ENCODE peak calls at places on chromosomes 3 and 15, in four cellular contexts. R is HFFc6, Q is astrocyte of the spinal cord, V is GM06990. B is an unnamed sample.

GRCh38 chr15:43168192-43169107 is 16.8 kb upstream of the CCNDBP1 start:
- DNase-seq in Q (peak; percentile 87), R (peak; percentile 46), V (no peak), B (no peak)

GRCh38 chr3:169526246-169526645 is 137.3 kb downstream of the MECOM start:
- DNase-seq in R (no peak), Q (peak; percentile 12), V (no peak), B (no peak)

GRCh38 chr3:152183473-152183872 is 85.3 kb upstream of the MBNL1 start:
- DNase-seq in R (no peak), V (no peak), Q (peak; percentile 48), B (no peak)

GRCh38 chr15:80140909-80141308 is 11.9 kb upstream of the FAH start:
- DNase-seq in Q (no peak), V (no peak), R (no peak), B (no peak)

GRCh38 chr3:195095035-195095703 is 175.8 kb downstream of the XXYLT1 start:
- DNase-seq in V (peak; percentile 57), Q (no peak), R (no peak), B (no peak)

GRCh38 chr3:54240-54639 is 142.3 kb upstream of the CHL1 start:
- DNase-seq in Q (no peak), V (no peak), R (no peak), B (no peak)

GRCh38 chr3:132549890-132550578 is 47.0 kb upstream of the ACKR4 start:
- DNase-seq in Q (peak; percentile 84), V (peak; percentile 9), R (peak; percentile 51), B (no peak)

GRCh38 chr15:64716452-64716851 is 58.9 kb downstream of the RBPMS2 start:
- DNase-seq in V (no peak), Q (no peak), R (no peak), B (no peak)

GRCh38 chr15:85155857-85156256 is 174.2 kb downstream of the PDE8A start:
- DNase-seq in Q (no peak), V (no peak), R (no peak), B (no peak)

GRCh38 chr3:24678441-24678865 is 183.8 kb upstream of the THRB start:
- DNase-seq in V (no peak), R (no peak), Q (peak; percentile 96), B (no peak)

GRCh38 chr3:29612536-29612935 is 331.7 kb downstream of the RBMS3 start:
- DNase-seq in Q (no peak), V (no peak), R (no peak), B (no peak)

GRCh38 chr3:113166719-113167492 is 44.5 kb upstream of the BOC start:
- DNase-seq in V (no peak), R (peak; percentile 69), Q (peak; percentile 72), B (peak; percentile 47)

GRCh38 chr15:99556578-99556977 is 9.2 kb upstream of the MEF2A start:
- DNase-seq in V (no peak), R (no peak), Q (no peak), B (no peak)

GRCh38 chr15:75718326-75718725 is 5.7 kb upstream of the CSPG4 start:
- DNase-seq in Q (peak; percentile 29), R (peak; percentile 89), V (no peak), B (no peak)

GRCh38 chr3:142027713-142028112 is 121.6 kb downstream of the TFDP2 start:
- DNase-seq in Q (no peak), V (no peak), R (peak; percentile 32), B (no peak)

GRCh38 chr3:83514130-83514914 is 1444.5 kb upstream of the CADM2 start:
- DNase-seq in V (no peak), Q (peak; percentile 49), R (no peak), B (no peak)

GRCh38 chr3:128322030-128323022 is 144.4 kb downstream of the DNAJB8 start:
- DNase-seq in R (peak; percentile 42), Q (peak; percentile 36), V (no peak), B (peak; percentile 45)

GRCh38 chr3:58594117-58594516 is 16.9 kb upstream of the FAM107A start:
- DNase-seq in R (no peak), V (no peak), Q (no peak), B (no peak)

GRCh38 chr15:47194718-47195117 is 522.6 kb upstream of the SEMA6D start:
- DNase-seq in R (peak; percentile 32), V (no peak), Q (peak; percentile 54), B (no peak)
- TF ChIP-seq CTCF in R (peak; percentile 74), V (peak; percentile 10), Q (peak; percentile 51), B (peak; percentile 26)

GRCh38 chr3:140552403-140552802 is 125.5 kb upstream of the TRIM42 start:
- DNase-seq in R (no peak), Q (no peak), V (no peak), B (no peak)
- TF ChIP-seq CTCF in R (no peak), Q (no peak), V (no peak), B (no peak)

DNA sequence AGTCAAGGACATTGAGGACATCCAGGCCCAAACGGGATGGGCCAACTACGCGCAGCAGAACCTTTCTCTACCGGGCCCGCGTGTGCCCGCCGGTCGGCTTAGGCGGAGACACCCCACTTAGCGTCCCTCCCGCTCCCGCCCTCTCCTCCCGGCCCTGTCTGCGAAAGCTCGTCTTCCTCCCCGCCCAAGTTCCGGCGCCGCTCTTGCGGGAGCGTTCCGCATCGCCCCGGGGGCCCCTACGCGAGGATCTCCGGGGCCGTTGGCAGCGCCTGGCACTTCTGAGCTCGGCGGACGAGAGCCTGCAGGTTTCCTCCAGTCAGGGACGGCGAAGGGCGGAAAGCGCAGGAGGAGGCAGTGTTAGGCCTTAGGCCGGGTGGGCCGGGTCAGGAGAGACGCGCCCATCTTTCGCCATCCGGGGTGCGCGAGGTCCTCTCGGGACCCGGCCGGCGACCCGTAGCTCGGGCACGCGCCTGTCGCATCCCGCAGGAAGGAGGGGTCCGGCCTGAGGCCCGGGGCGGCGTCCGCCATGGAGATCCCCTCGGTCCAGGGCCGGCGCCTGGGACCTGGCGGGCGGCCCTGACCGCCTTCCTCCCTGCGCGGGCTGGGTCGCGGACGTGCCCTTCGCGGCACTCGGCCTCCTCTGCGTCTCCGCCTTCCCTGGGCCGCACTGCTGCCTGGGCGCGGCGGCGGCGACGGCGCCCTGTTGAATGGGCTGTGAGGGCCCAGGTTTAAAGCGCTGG is at the start of gene FEM1B:
- DNase-seq in R (peak; percentile 82), Q (peak; percentile 96), V (peak; percentile 97), B (peak; percentile 84)
- TF ChIP-seq CTCF in R (peak; percentile 66), Q (no peak), V (no peak), B (peak; percentile 8)

DNA sequence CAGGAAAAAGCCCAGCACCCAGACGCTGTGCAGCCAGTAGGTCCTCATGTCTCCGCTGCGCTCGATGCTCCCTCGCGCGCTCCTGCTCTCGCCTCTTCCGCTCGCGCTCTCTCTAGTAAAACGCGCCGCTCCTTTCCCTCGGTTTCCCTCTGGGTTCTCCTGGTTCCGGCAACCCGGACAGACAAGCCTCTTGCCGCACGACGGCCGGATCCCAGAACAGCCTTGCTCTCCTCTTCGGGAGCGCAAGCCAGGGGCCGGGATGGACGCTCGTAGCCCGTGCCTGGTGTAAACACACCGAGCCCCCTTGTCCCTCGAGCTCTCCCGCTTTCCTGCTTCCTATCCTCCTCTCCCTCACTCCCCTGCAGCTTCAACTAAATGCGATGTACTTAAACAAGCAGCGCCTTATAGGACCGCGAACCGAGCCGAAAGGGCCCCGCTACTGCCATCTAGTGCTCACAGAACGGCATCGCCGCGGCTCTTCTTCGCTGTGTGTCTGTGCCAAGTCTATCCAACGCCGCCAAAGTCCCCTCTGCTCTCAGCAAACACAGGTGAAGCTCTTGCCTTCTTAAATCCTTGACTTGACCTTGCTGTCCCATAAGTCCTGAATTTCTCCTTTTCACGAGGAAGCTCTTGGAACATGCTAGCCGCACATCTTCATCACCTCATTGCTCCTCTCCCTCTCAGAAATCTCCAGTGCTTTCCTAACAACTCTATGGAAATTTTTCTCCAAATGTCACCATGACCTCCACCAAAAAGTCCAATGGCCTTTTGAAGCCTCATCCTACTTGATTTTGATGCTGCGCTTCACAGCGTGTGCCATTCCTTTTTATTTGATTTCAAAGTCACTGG is 1037.2 kb downstream of the IGSF11 start:
- DNase-seq in R (peak; percentile 46), V (peak; percentile 69), Q (peak; percentile 85), B (peak; percentile 60)
- TF ChIP-seq CTCF in R (peak; percentile 86), V (peak; percentile 90), Q (peak; percentile 98), B (peak; percentile 64)

GRCh38 chr15:67446449-67446848 is 74.5 kb upstream of the C15orf61 start:
- DNase-seq in Q (no peak), V (no peak), R (no peak), B (no peak)

DNA sequence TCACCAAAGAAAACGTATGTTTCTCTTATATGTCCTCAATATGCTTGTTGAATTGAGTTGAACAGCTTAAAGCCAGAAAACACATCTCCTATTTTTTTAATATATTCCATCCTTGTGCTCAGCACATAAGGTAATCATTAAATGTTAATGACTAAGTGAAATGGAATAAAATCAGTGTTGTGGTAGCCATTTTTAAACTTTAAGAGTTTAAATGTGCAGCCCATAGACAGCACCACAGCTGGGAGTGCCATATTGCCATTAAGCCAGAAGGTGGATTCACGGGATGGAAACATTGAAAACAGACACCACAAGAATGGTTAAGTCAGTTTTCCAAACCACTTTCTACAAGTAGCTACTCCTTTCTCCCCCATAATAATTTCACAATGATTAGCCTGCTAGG is 76.8 kb upstream of the C15orf61 start:
- DNase-seq in R (peak; percentile 4), V (no peak), Q (no peak), B (no peak)
- TF ChIP-seq CTCF in R (peak; percentile 10), V (no peak), Q (no peak), B (no peak)

GRCh38 chr3:54309601-54310000 is 187.2 kb downstream of the CACNA2D3 start:
- DNase-seq in R (no peak), V (no peak), Q (no peak), B (no peak)
- TF ChIP-seq CTCF in R (no peak), V (no peak), Q (no peak), B (no peak)

GRCh38 chr3:52770581-52771333 is at the start of gene NEK4:
- DNase-seq in R (peak; percentile 85), Q (peak; percentile 89), V (peak; percentile 93), B (peak; percentile 85)
- TF ChIP-seq CTCF in R (peak; percentile 39), Q (no peak), V (no peak), B (no peak)

GRCh38 chr15:89321521-89322410 is 12.9 kb downstream of the POLG start:
- DNase-seq in R (no peak), Q (no peak), V (no peak), B (no peak)
- TF ChIP-seq CTCF in R (peak; percentile 38), Q (no peak), V (peak; percentile 5), B (no peak)

GRCh38 chr3:118882353-118882947 is 152.2 kb downstream of the IGSF11 start:
- DNase-seq in Q (peak; percentile 59), R (peak; percentile 50), V (no peak), B (peak; percentile 75)
- TF ChIP-seq CTCF in Q (peak; percentile 72), R (peak; percentile 92), V (peak; percentile 67), B (peak; percentile 89)

GRCh38 chr3:150314248-150315027 is 93.7 kb upstream of the TSC22D2 start:
- DNase-seq in R (no peak), Q (no peak), V (no peak), B (no peak)

GRCh38 chr3:150311156-150311555 is 96.9 kb upstream of the TSC22D2 start:
- DNase-seq in V (no peak), R (no peak), Q (no peak), B (no peak)

GRCh38 chr3:150315711-150316110 is 92.4 kb upstream of the TSC22D2 start:
- DNase-seq in V (no peak), Q (no peak), R (no peak), B (no peak)

GRCh38 chr3:150309557-150309956 is 98.5 kb upstream of the TSC22D2 start:
- DNase-seq in R (peak; percentile 79), Q (peak; percentile 64), V (no peak), B (no peak)

GRCh38 chr3:150312018-150312657 is 96.0 kb upstream of the TSC22D2 start:
- DNase-seq in Q (no peak), R (no peak), V (no peak), B (no peak)
- TF ChIP-seq CTCF in Q (no peak), R (peak; percentile 54), V (no peak), B (no peak)

B was measured in mesothelial cell of epicardium.